ENCODE peak calls at places on chromosomes 6 and 20, in ten cellular contexts. One of them, this sample, is unnamed.

GRCh38 chr6:164928366-164929154 is 380.8 kb downstream of the C6orf118 start:
- DNase-seq in LNCaP clone FGC: peak
- DNase-seq in right cardiac atrium: no peak
- DNase-seq in GM23248: peak
- DNase-seq in BJ: no peak
- DNase-seq in cardiac fibroblast: no peak
- DNase-seq in stomach: no peak
- DNase-seq in AG09309: no peak
- DNase-seq in fibroblast of lung: no peak
- DNase-seq in IMR-90: no peak
- DNase-seq in this sample: no peak

GRCh38 chr6:141610741-141611140 is 522.0 kb upstream of the GJE1 start:
- DNase-seq in GM23248: peak
- DNase-seq in stomach: no peak
- DNase-seq in IMR-90: peak
- DNase-seq in fibroblast of lung: peak
- DNase-seq in AG09309: no peak
- DNase-seq in cardiac fibroblast: peak
- DNase-seq in LNCaP clone FGC: no peak
- DNase-seq in right cardiac atrium: no peak
- DNase-seq in BJ: no peak
- DNase-seq in this sample: no peak

GRCh38 chr20:46269372-46269771 is 38.9 kb downstream of the CDH22 start:
- DNase-seq in stomach: no peak
- DNase-seq in right cardiac atrium: no peak
- DNase-seq in AG09309: no peak
- DNase-seq in GM23248: no peak
- DNase-seq in BJ: no peak
- DNase-seq in IMR-90: no peak
- DNase-seq in LNCaP clone FGC: no peak
- DNase-seq in cardiac fibroblast: no peak
- DNase-seq in fibroblast of lung: no peak
- DNase-seq in this sample: no peak

GRCh38 chr6:20366082-20366834 is 35.4 kb upstream of the E2F3 start:
- DNase-seq in fibroblast of lung: no peak
- DNase-seq in IMR-90: no peak
- DNase-seq in LNCaP clone FGC: no peak
- DNase-seq in BJ: no peak
- DNase-seq in GM23248: no peak
- DNase-seq in cardiac fibroblast: no peak
- DNase-seq in AG09309: no peak
- DNase-seq in stomach: no peak
- DNase-seq in right cardiac atrium: no peak
- DNase-seq in this sample: no peak

GRCh38 chr6:100701728-100702127 is 179.4 kb downstream of the ASCC3 start:
- DNase-seq in fibroblast of lung: no peak
- DNase-seq in LNCaP clone FGC: no peak
- DNase-seq in IMR-90: no peak
- DNase-seq in cardiac fibroblast: peak
- DNase-seq in BJ: no peak
- DNase-seq in right cardiac atrium: no peak
- DNase-seq in stomach: no peak
- DNase-seq in GM23248: no peak
- DNase-seq in AG09309: no peak
- DNase-seq in this sample: no peak

GRCh38 chr6:13355043-13355945 is 27.0 kb upstream of the TBC1D7 start:
- DNase-seq in GM23248: peak
- DNase-seq in stomach: no peak
- DNase-seq in cardiac fibroblast: peak
- DNase-seq in fibroblast of lung: peak
- DNase-seq in AG09309: peak
- DNase-seq in IMR-90: peak
- DNase-seq in BJ: peak
- DNase-seq in LNCaP clone FGC: no peak
- DNase-seq in right cardiac atrium: no peak
- DNase-seq in this sample: no peak

GRCh38 chr6:8194499-8194898 is 92.2 kb upstream of the EEF1E1 start:
- DNase-seq in IMR-90: no peak
- DNase-seq in AG09309: no peak
- DNase-seq in GM23248: no peak
- DNase-seq in LNCaP clone FGC: no peak
- DNase-seq in cardiac fibroblast: peak
- DNase-seq in right cardiac atrium: no peak
- DNase-seq in fibroblast of lung: no peak
- DNase-seq in BJ: no peak
- DNase-seq in stomach: no peak
- DNase-seq in this sample: no peak

GRCh38 chr6:131761061-131761761 is 46.6 kb upstream of the ENPP1 start:
- DNase-seq in BJ: no peak
- DNase-seq in GM23248: peak
- DNase-seq in AG09309: peak
- DNase-seq in cardiac fibroblast: peak
- DNase-seq in fibroblast of lung: peak
- DNase-seq in right cardiac atrium: no peak
- DNase-seq in IMR-90: peak
- DNase-seq in stomach: no peak
- DNase-seq in LNCaP clone FGC: no peak
- DNase-seq in this sample: no peak

GRCh38 chr6:10386260-10386659 is 28.6 kb downstream of the TFAP2A start:
- DNase-seq in IMR-90: no peak
- DNase-seq in stomach: no peak
- DNase-seq in cardiac fibroblast: no peak
- DNase-seq in fibroblast of lung: no peak
- DNase-seq in AG09309: no peak
- DNase-seq in GM23248: no peak
- DNase-seq in LNCaP clone FGC: no peak
- DNase-seq in BJ: no peak
- DNase-seq in right cardiac atrium: no peak
- DNase-seq in this sample: no peak

GRCh38 chr6:10386756-10387654 is 27.9 kb downstream of the TFAP2A start:
- DNase-seq in GM23248: no peak
- DNase-seq in right cardiac atrium: no peak
- DNase-seq in cardiac fibroblast: no peak
- DNase-seq in fibroblast of lung: no peak
- DNase-seq in AG09309: no peak
- DNase-seq in LNCaP clone FGC: no peak
- DNase-seq in IMR-90: no peak
- DNase-seq in stomach: no peak
- DNase-seq in BJ: no peak
- DNase-seq in this sample: no peak

GRCh38 chr6:10384719-10385511 is 30.0 kb downstream of the TFAP2A start:
- DNase-seq in cardiac fibroblast: no peak
- DNase-seq in stomach: no peak
- DNase-seq in GM23248: no peak
- DNase-seq in LNCaP clone FGC: no peak
- DNase-seq in right cardiac atrium: no peak
- DNase-seq in IMR-90: no peak
- DNase-seq in BJ: no peak
- DNase-seq in fibroblast of lung: no peak
- DNase-seq in AG09309: no peak
- DNase-seq in this sample: no peak

GRCh38 chr6:10384333-10384718 is 30.5 kb downstream of the TFAP2A start:
- DNase-seq in LNCaP clone FGC: no peak
- DNase-seq in BJ: no peak
- DNase-seq in GM23248: no peak
- DNase-seq in IMR-90: no peak
- DNase-seq in right cardiac atrium: no peak
- DNase-seq in cardiac fibroblast: no peak
- DNase-seq in stomach: no peak
- DNase-seq in fibroblast of lung: no peak
- DNase-seq in AG09309: no peak
- DNase-seq in this sample: no peak

DNA sequence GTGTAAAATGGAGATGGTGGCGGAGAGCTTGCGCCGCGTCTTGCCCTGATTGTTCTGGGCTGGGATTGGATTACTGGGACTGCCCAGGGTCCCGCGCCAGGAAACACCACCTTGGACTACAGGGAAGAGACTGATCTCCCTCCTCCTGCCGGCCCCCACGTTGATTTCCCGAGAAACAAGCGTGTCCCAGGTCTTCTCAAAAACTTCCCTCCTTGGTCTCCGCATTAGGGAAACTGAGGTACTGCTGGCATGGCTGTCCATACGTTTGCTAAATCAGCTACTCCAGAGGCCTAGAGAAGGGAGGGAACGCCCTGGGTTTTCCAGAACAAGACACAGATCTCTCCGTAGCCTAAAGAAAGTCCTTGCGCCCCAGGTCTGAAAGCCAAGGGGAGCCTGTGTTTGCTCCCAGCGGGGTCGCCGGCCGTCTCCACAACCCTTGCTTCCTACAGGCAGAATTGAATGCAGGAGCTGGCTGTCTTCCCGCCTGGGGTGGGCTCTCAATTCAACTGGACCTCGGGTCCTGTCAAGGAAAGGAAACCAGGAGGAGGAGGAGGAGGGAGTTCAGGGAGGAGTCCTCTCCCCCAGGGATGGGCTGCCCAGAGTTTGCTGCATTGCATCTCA is 29.3 kb downstream of the TFAP2A start:
- DNase-seq in IMR-90: no peak
- DNase-seq in GM23248: no peak
- DNase-seq in fibroblast of lung: no peak
- DNase-seq in AG09309: no peak
- DNase-seq in LNCaP clone FGC: no peak
- DNase-seq in right cardiac atrium: no peak
- DNase-seq in cardiac fibroblast: no peak
- DNase-seq in BJ: no peak
- DNase-seq in stomach: no peak
- DNase-seq in this sample: no peak
- H3K4me3 ChIP-seq in IMR-90: no peak
- H3K4me3 ChIP-seq in GM23248: no peak
- H3K4me3 ChIP-seq in fibroblast of lung: no peak
- H3K4me3 ChIP-seq in AG09309: no peak
- H3K4me3 ChIP-seq in LNCaP clone FGC: no peak
- H3K4me3 ChIP-seq in right cardiac atrium: no peak
- H3K4me3 ChIP-seq in cardiac fibroblast: no peak
- H3K4me3 ChIP-seq in BJ: no peak
- H3K4me3 ChIP-seq in stomach: no peak
- H3K4me3 ChIP-seq in this sample: no peak

DNA sequence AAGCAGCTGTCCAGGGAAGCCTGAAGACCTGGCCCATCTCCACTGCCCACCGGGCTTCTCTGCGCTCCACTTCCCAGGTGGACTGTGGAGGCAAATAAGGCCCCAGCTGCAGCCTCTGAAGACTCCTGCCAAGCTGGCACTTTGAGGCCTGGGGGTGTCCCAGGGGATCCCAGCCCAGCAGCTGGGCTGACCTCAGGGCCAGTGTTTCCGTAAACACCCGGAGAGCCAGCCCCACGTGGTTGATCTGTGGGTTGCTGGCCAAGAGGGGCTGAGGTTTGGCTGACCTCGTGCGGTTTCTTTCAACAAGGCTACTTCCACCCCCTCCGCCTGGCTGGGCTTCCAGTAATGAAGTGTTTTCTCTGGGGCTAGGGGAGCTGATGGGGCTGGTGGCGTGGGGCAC is 12.4 kb upstream of the CCN5 start:
- DNase-seq in BJ: peak
- DNase-seq in cardiac fibroblast: peak
- DNase-seq in GM23248: peak
- DNase-seq in IMR-90: peak
- DNase-seq in right cardiac atrium: peak
- DNase-seq in LNCaP clone FGC: no peak
- DNase-seq in stomach: peak
- DNase-seq in AG09309: peak
- DNase-seq in fibroblast of lung: peak
- DNase-seq in this sample: peak
- H3K4me3 ChIP-seq in BJ: no peak
- H3K4me3 ChIP-seq in cardiac fibroblast: no peak
- H3K4me3 ChIP-seq in GM23248: no peak
- H3K4me3 ChIP-seq in IMR-90: no peak
- H3K4me3 ChIP-seq in right cardiac atrium: no peak
- H3K4me3 ChIP-seq in LNCaP clone FGC: no peak
- H3K4me3 ChIP-seq in stomach: no peak
- H3K4me3 ChIP-seq in AG09309: no peak
- H3K4me3 ChIP-seq in fibroblast of lung: no peak
- H3K4me3 ChIP-seq in this sample: no peak

DNA sequence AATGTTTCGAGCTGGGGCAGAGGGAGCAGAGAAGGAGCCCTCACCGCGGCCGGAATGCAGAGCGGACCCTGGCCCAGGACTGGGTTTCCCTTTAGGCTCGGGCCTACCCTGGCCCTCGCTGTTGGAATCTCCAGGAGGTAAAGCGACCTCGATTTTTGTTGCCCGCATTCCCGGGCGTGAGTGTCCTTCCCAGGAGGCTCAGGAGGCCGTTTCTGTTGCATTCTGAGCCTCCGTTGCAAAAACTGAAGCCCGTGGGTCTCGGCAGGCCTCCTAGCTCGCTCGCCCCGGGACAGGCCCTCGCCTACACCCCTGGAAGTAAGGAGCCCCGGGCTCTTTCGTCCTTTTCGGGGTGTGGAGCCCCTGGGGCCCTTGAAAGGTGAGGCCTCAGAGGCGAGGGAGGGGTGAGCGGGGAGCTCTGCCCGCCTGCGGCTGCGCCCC is 2.2 kb downstream of the NR2E1 start:
- DNase-seq in cardiac fibroblast: no peak
- DNase-seq in GM23248: no peak
- DNase-seq in right cardiac atrium: no peak
- DNase-seq in IMR-90: no peak
- DNase-seq in stomach: no peak
- DNase-seq in LNCaP clone FGC: no peak
- DNase-seq in AG09309: no peak
- DNase-seq in fibroblast of lung: no peak
- DNase-seq in BJ: no peak
- DNase-seq in this sample: no peak
- H3K4me3 ChIP-seq in cardiac fibroblast: no peak
- H3K4me3 ChIP-seq in GM23248: no peak
- H3K4me3 ChIP-seq in right cardiac atrium: peak
- H3K4me3 ChIP-seq in IMR-90: no peak
- H3K4me3 ChIP-seq in stomach: peak
- H3K4me3 ChIP-seq in LNCaP clone FGC: no peak
- H3K4me3 ChIP-seq in AG09309: no peak
- H3K4me3 ChIP-seq in fibroblast of lung: no peak
- H3K4me3 ChIP-seq in BJ: no peak
- H3K4me3 ChIP-seq in this sample: peak

GRCh38 chr20:25318471-25319240 is 70.8 kb downstream of the PYGB start:
- DNase-seq in fibroblast of lung: no peak
- DNase-seq in LNCaP clone FGC: no peak
- DNase-seq in BJ: no peak
- DNase-seq in IMR-90: no peak
- DNase-seq in cardiac fibroblast: no peak
- DNase-seq in right cardiac atrium: no peak
- DNase-seq in AG09309: no peak
- DNase-seq in stomach: peak
- DNase-seq in GM23248: no peak
- DNase-seq in this sample: no peak

GRCh38 chr20:25319241-25320034 is 71.2 kb downstream of the ABHD12 start:
- DNase-seq in right cardiac atrium: no peak
- DNase-seq in GM23248: no peak
- DNase-seq in cardiac fibroblast: no peak
- DNase-seq in AG09309: no peak
- DNase-seq in IMR-90: no peak
- DNase-seq in stomach: peak
- DNase-seq in BJ: no peak
- DNase-seq in fibroblast of lung: no peak
- DNase-seq in LNCaP clone FGC: no peak
- DNase-seq in this sample: no peak

GRCh38 chr20:25316506-25317190 is 68.8 kb downstream of the PYGB start:
- DNase-seq in fibroblast of lung: no peak
- DNase-seq in BJ: no peak
- DNase-seq in right cardiac atrium: no peak
- DNase-seq in GM23248: no peak
- DNase-seq in IMR-90: no peak
- DNase-seq in LNCaP clone FGC: no peak
- DNase-seq in cardiac fibroblast: no peak
- DNase-seq in stomach: peak
- DNase-seq in AG09309: no peak
- DNase-seq in this sample: no peak

GRCh38 chr20:25315418-25316210 is 67.7 kb downstream of the PYGB start:
- DNase-seq in cardiac fibroblast: peak
- DNase-seq in right cardiac atrium: no peak
- DNase-seq in AG09309: no peak
- DNase-seq in stomach: peak
- DNase-seq in GM23248: peak
- DNase-seq in IMR-90: peak
- DNase-seq in BJ: no peak
- DNase-seq in fibroblast of lung: no peak
- DNase-seq in LNCaP clone FGC: no peak
- DNase-seq in this sample: no peak

DNA sequence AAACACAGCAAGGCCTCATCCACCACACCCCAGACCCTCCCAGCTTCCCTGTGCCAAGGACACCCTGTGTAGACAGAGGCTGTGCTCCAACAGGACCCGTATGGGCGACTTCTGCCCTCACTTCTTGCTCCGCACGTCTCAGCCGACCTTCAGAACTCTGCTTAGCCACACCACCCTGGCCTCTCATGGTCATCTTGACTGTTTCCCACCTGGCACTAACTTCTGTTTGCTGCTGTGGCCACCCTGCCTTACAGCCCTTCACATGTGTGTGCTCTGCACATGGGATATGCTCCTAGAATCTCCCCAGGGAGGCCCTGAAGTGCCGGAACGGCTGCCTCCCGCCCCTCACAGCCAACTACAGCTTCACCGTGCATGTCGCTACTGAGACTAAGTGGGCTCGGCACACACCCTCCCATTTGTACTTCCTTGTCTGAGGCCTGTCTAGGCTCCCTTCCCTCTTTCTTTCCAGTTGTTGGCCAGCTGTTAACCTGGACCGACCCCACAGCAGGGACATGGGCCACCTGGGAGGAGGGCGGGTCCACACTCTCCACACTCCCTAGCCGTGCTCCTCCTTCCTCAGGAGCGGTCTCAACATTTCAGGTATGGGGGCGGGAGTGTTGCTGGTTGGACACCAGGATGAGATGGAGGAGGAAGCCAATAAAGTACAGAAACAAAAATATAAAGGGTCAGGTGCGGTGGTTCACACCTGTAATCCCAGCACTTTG is 69.6 kb downstream of the PYGB start:
- DNase-seq in GM23248: no peak
- DNase-seq in cardiac fibroblast: no peak
- DNase-seq in right cardiac atrium: no peak
- DNase-seq in BJ: no peak
- DNase-seq in stomach: peak
- DNase-seq in fibroblast of lung: no peak
- DNase-seq in LNCaP clone FGC: no peak
- DNase-seq in AG09309: no peak
- DNase-seq in IMR-90: no peak
- DNase-seq in this sample: no peak
- H3K4me3 ChIP-seq in GM23248: no peak
- H3K4me3 ChIP-seq in cardiac fibroblast: no peak
- H3K4me3 ChIP-seq in right cardiac atrium: no peak
- H3K4me3 ChIP-seq in BJ: no peak
- H3K4me3 ChIP-seq in stomach: no peak
- H3K4me3 ChIP-seq in fibroblast of lung: no peak
- H3K4me3 ChIP-seq in LNCaP clone FGC: no peak
- H3K4me3 ChIP-seq in AG09309: no peak
- H3K4me3 ChIP-seq in IMR-90: no peak
- H3K4me3 ChIP-seq in this sample: no peak